ENCODE peak calls at places on chromosomes 4 and X, in four cellular contexts. J is uterus, A is H1, K is colonic mucosa. S is an unnamed sample.
A peak's percentile ranks its signal among the peaks of the same experiment; 100 is the strongest.

GRCh38 chr4:189279188-189279587 is 661.5 kb upstream of the FRG1 start:
- DNase-seq in J (no peak), A (no peak), K (no peak), S (no peak)

GRCh38 chr4:90419124-90419711 is 292.0 kb downstream of the CCSER1 start:
- DNase-seq in J (no peak), A (no peak), K (no peak), S (no peak)

GRCh38 chr4:140103676-140104075 is 50.3 kb downstream of the MAML3 start:
- DNase-seq in J (no peak), A (no peak), K (no peak), S (no peak)

GRCh38 chr4:173370130-173370476 is 651 bp upstream of the SAP30 start:
- DNase-seq in J (peak; percentile 77), A (no peak), K (no peak), S (peak; percentile 85)

GRCh38 chr4:33658971-33659370 is 2585.3 kb downstream of the ARAP2 start:
- DNase-seq in J (no peak), A (no peak), K (no peak), S (no peak)

GRCh38 chr4:88211473-88212252 is 53.2 kb upstream of the ABCG2 start:
- DNase-seq in J (peak; percentile 64), A (no peak), K (peak; percentile 63), S (no peak)

GRCh38 chr4:153763404-153763803 is 3.6 kb upstream of the RNF175 start:
- DNase-seq in J (no peak), A (no peak), K (no peak), S (no peak)

GRCh38 chr4:38177035-38177791 is 217.0 kb downstream of the PTTG2 start:
- DNase-seq in J (no peak), A (no peak), K (no peak), S (peak; percentile 75)

GRCh38 chrX:103773445-103773844 is 3.2 kb upstream of the PLP1 start:
- DNase-seq in J (no peak), A (no peak), K (no peak), S (no peak)

GRCh38 chrX:129593137-129593536 is 53.1 kb downstream of the OCRL start:
- DNase-seq in J (no peak), A (no peak), K (no peak), S (no peak)

GRCh38 chrX:74259879-74260491 is 44.0 kb upstream of the ZCCHC13 start:
- DNase-seq in J (no peak), A (peak; percentile 82), K (no peak), S (no peak)

GRCh38 chr4:99518883-99519282 is 8.1 kb downstream of the C4orf17 start:
- DNase-seq in J (no peak), A (no peak), K (no peak), S (no peak)

GRCh38 chr4:156677136-156677535 is 294.5 kb downstream of the PDGFC start:
- DNase-seq in J (no peak), A (peak; percentile 2), K (peak; percentile 28), S (no peak)

GRCh38 chr4:6990661-6991060 is 52.5 kb upstream of the TADA2B start:
- DNase-seq in J (no peak), A (no peak), K (no peak), S (peak; percentile 36)

GRCh38 chrX:41352329-41352801 is 18.4 kb downstream of the DDX3X start:
- DNase-seq in J (no peak), A (no peak), K (no peak), S (no peak)

GRCh38 chr4:142845293-142846070 is 619 bp downstream of the INPP4B start:
- DNase-seq in J (peak; percentile 25), A (no peak), K (peak; percentile 27), S (no peak)

GRCh38 chr4:111027526-111027925 is 404.6 kb upstream of the PITX2 start:
- DNase-seq in J (no peak), A (no peak), K (no peak), S (no peak)

GRCh38 chrX:37922926-37923325 is 75.6 kb upstream of the DYNLT3 start:
- DNase-seq in J (no peak), A (no peak), K (peak; percentile 42), S (no peak)

GRCh38 chr4:76458829-76459228 is 23.8 kb downstream of the SHROOM3 start:
- DNase-seq in J (no peak), A (no peak), K (no peak), S (no peak)

GRCh38 chr4:38223801-38224236 is 263.6 kb downstream of the PTTG2 start:
- DNase-seq in J (no peak), A (no peak), K (no peak), S (no peak)

GRCh38 chr4:137614491-137614890 is 82.2 kb upstream of the PCDH18 start:
- DNase-seq in J (no peak), A (no peak), K (no peak), S (no peak)

GRCh38 chr4:12897954-12898353 is 586.2 kb downstream of the RAB28 start:
- DNase-seq in J (no peak), A (no peak), K (no peak), S (no peak)

GRCh38 chr4:158172558-158173258 is at the start of gene GASK1B:
- DNase-seq in J (peak; percentile 67), A (no peak), K (peak; percentile 75), S (no peak)

GRCh38 chr4:150152764-150153163 is 74.5 kb downstream of the DCLK2 start:
- DNase-seq in J (no peak), A (no peak), K (no peak), S (no peak)

GRCh38 chrX:56995271-56995994 is at the start of gene SPIN3:
- DNase-seq in J (peak; percentile 80), A (peak; percentile 78), K (peak; percentile 90), S (peak; percentile 69)

GRCh38 chr4:177879851-177880250 is 437.6 kb upstream of the AGA start:
- DNase-seq in J (no peak), A (peak; percentile 21), K (no peak), S (no peak)

GRCh38 chrX:48736303-48736702 is 25.2 kb upstream of the GLOD5 start:
- DNase-seq in J (no peak), A (no peak), K (no peak), S (no peak)

GRCh38 chr4:118337954-118338353 is 14.8 kb downstream of the PRSS12 start:
- DNase-seq in J (no peak), A (no peak), K (no peak), S (no peak)
- H3K27ac ChIP-seq in J (no peak overlapping the region), A (no peak overlapping the region), K (no peak overlapping the region), S (no peak overlapping the region)

GRCh38 chrX:14073561-14073960 is 43.9 kb upstream of the GEMIN8 start:
- DNase-seq in J (no peak), A (no peak), K (no peak), S (no peak)
- H3K27me3 ChIP-seq in J (no peaks in the 10 kb centered on the region), A (no peaks in the 10 kb centered on the region), K (no peaks in the 10 kb centered on the region), S (no peaks in the 10 kb centered on the region)

GRCh38 chrX:53194308-53194707 is 30.7 kb downstream of the KDM5C start:
- DNase-seq in J (no peak), A (no peak), K (no peak), S (no peak)

GRCh38 chrX:53186363-53186762 is 38.6 kb downstream of the KDM5C start:
- DNase-seq in J (no peak), A (no peak), K (no peak), S (no peak)

GRCh38 chrX:53193093-53193492 is 31.9 kb downstream of the KDM5C start:
- DNase-seq in J (no peak), A (no peak), K (no peak), S (no peak)

GRCh38 chrX:53188763-53189162 is 36.2 kb downstream of the KDM5C start:
- DNase-seq in J (no peak), A (no peak), K (no peak), S (no peak)

GRCh38 chrX:53190363-53190960 is 34.5 kb downstream of the KDM5C start:
- DNase-seq in J (no peak), A (no peak), K (no peak), S (no peak)
- TF ChIP-seq CTCF in J (no peak), A (peak; percentile 26), K (no peak), S (no peak)

GRCh38 chrX:46575586-46575985 is 2.0 kb downstream of the CHST7 start:
- DNase-seq in J (no peak), A (no peak), K (no peak), S (no peak)
- H3K27ac ChIP-seq in J (peak overlapping the region; percentile 65), A (no peak overlapping the region), K (no peak overlapping the region), S (peak overlapping the region; percentile 81)

DNA sequence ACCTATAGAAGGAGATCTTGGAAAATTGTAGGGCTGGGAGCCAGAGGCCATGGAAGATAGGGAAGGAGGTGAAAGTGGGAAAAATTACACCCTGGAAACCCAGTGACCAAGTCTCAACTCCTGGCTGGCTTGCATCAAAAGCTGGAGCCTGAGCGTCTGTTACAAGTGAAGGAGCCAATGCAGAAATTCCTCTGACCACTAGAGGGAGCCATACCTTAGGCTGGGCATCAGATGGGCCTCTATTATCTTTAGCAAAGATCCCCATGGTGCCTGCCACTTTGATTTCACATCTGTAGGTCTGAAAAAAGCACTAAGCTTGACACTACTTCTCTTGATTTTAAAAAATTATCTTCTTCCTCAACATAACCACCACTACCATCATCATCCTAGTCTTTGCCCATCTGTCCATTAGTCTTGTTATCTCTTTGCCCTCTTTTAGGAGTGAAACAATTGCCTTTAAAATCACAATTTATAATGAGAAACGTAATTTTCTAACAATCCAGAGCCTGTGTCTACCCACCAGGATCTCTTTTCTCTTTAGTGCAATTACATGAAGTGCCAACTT is 62.9 kb downstream of the ANAPC4 start:
- DNase-seq in J (peak; percentile 50), A (no peak), K (peak; percentile 74), S (peak; percentile 64)
- H3K27me3 ChIP-seq in J (no peaks in the 10 kb centered on the region), A (no peaks in the 10 kb centered on the region), K (no peaks in the 10 kb centered on the region), S (no peaks in the 10 kb centered on the region)

DNA sequence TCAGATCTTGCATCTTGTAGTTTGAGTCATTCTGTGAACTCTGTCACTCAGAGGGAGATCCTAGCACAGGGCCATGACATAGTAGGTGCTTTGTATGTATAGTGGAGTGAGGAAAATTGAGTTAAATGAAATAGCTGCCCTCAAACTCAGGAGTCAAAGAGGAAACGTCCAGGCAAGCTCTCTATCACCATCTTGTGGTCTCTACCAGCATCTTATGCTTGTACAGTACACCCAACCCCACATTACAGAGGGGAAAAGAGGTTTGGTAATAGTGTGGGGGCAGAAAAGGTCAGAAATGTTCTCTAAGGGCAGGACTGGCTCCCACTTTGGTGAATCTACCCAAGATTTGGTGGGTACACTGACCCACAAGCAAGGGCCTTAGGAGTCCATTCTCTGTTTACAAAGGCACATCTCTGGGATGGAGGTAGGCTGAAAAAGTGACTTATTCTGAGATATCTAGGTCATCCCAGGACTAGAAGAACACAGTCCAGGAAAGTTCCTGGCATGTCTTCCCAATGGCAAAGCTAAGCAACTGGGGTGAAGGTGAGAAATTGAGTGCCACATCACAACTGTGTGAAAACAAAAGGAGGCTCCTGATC is 131.8 kb downstream of the OR13H1 start:
- DNase-seq in J (no peak), A (no peak), K (no peak), S (no peak)
- TF ChIP-seq CTCF in J (no peak), A (peak; percentile 57), K (peak; percentile 42), S (no peak)

DNA sequence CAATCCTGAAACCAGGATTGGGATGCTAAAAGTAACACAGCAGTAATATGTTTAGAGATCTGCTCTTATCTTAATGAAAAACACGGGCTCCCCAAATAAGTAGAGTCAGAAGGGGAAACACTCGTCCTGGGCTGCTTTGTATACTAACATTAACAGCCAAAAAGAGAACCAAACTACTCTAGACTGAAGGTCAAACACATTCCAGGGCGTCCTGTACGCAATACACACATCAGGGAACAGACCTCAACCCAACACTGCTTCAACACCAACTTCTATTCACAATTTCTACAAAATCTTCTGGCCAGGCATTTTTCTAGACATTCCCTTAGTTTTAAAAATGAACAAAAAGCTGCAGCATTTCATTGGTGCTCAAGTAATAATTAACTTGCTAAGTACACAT is 21.4 kb downstream of the FAT1 start:
- DNase-seq in J (no peak), A (no peak), K (no peak), S (no peak)
- H3K27ac ChIP-seq in J (peak overlapping the region; percentile 60), A (no peak overlapping the region), K (peak overlapping the region; percentile 43), S (peak overlapping the region; percentile 92)